ENCODE peak calls at places on chromosomes 12 and 14, in four cellular contexts. L, J, P and G are unnamed samples.

GRCh38 chr14:104734991-104735779 is 11.2 kb downstream of the ADSS1 start:
- DNase-seq in L (peak; percentile 92), P (peak; percentile 81), J (peak; percentile 49), G (no peak)

GRCh38 chr14:55398679-55399078 is 13.0 kb downstream of the ATG14 start:
- DNase-seq in L (peak; percentile 73), P (no peak), J (peak; percentile 78), G (no peak)

GRCh38 chr12:106954462-106955376 is 988 bp upstream of the TMEM263 start:
- DNase-seq in J (no peak), P (peak; percentile 82), L (peak; percentile 45), G (peak; percentile 8)

GRCh38 chr12:123094349-123095073 is 56.4 kb downstream of the PITPNM2 start:
- DNase-seq in J (peak; percentile 74), P (peak; percentile 76), L (peak; percentile 73), G (no peak)

GRCh38 chr14:103230021-103230420 is 104.0 kb upstream of the EIF5 start:
- DNase-seq in P (no peak), L (no peak), J (no peak), G (no peak)

GRCh38 chr12:131674373-131674772 is 36.5 kb upstream of the SFSWAP start:
- DNase-seq in L (no peak), J (no peak), P (no peak), G (no peak)

GRCh38 chr12:65524666-65525065 is 246.2 kb downstream of the MSRB3 start:
- DNase-seq in L (no peak), J (no peak), P (no peak), G (no peak)

GRCh38 chr12:127903146-127903545 is 363.8 kb upstream of the TMEM132C start:
- DNase-seq in P (no peak), J (no peak), L (no peak), G (no peak)

GRCh38 chr12:49092086-49092815 is 2.4 kb downstream of the DHH start:
- DNase-seq in P (peak; percentile 80), L (no peak), J (peak; percentile 37), G (peak; percentile 30)

GRCh38 chr14:54381821-54382220 is 15.0 kb upstream of the CDKN3 start:
- DNase-seq in L (no peak), P (no peak), J (no peak), G (no peak)

GRCh38 chr12:6782903-6783571 is 6.3 kb upstream of the CD4 start:
- DNase-seq in P (no peak), L (no peak), J (no peak), G (no peak)

GRCh38 chr14:51978566-51979398 is 10.6 kb upstream of the RTRAF start:
- DNase-seq in P (peak; percentile 92), J (peak; percentile 90), L (peak; percentile 54), G (peak; percentile 65)

GRCh38 chr14:96285667-96286066 is 29.7 kb downstream of the BDKRB1 start:
- DNase-seq in J (peak; percentile 39), L (no peak), P (peak; percentile 72), G (no peak)

GRCh38 chr14:65879218-65880009 is 466.9 kb downstream of the FUT8 start:
- DNase-seq in L (no peak), J (no peak), P (no peak), G (no peak)

GRCh38 chr14:89185919-89186849 is 230.8 kb downstream of the FOXN3 start:
- DNase-seq in J (peak; percentile 85), L (peak; percentile 80), P (no peak), G (no peak)

GRCh38 chr12:40996091-40996490 is 192.0 kb upstream of the PDZRN4 start:
- DNase-seq in L (no peak), J (no peak), P (no peak), G (no peak)

GRCh38 chr12:45165284-45165683 is 50.6 kb upstream of the ANO6 start:
- DNase-seq in J (no peak), L (no peak), P (no peak), G (no peak)

GRCh38 chr12:124537525-124538193 is 29.8 kb downstream of the NCOR2 start:
- DNase-seq in P (no peak), J (peak; percentile 42), L (no peak), G (no peak)

GRCh38 chr12:46671102-46671501 is 154.7 kb downstream of the SLC38A4 start:
- DNase-seq in P (no peak), J (no peak), L (no peak), G (no peak)

GRCh38 chr12:94699796-94700195 is 49.4 kb upstream of the TMCC3 start:
- DNase-seq in P (no peak), J (no peak), L (no peak), G (no peak)

GRCh38 chr12:111598637-111599458 is at the start of gene ATXN2:
- DNase-seq in P (peak; percentile 88), J (peak; percentile 63), L (peak; percentile 53), G (peak; percentile 50)

GRCh38 chr12:114405199-114405448 is 820 bp downstream of the TBX5 start:
- DNase-seq in L (no peak), P (peak; percentile 67), J (no peak), G (no peak)

GRCh38 chr14:54182419-54183040 is 214.3 kb upstream of the CDKN3 start:
- DNase-seq in P (no peak), J (no peak), L (no peak), G (no peak)

GRCh38 chr12:104684884-104685283 is 228.1 kb downstream of the CHST11 start:
- DNase-seq in L (no peak), J (no peak), P (no peak), G (no peak)

GRCh38 chr12:16347391-16348298 is at the start of gene MGST1:
- DNase-seq in P (peak; percentile 92), J (peak; percentile 90), L (peak; percentile 31), G (no peak)

GRCh38 chr12:1716215-1716862 is 25.5 kb downstream of the ADIPOR2 start:
- DNase-seq in P (no peak), L (no peak), J (no peak), G (no peak)

GRCh38 chr12:124760548-124760947 is 103.1 kb downstream of the SCARB1 start:
- DNase-seq in L (no peak), P (peak; percentile 45), J (no peak), G (no peak)

GRCh38 chr14:69105326-69105725 is 47.6 kb downstream of the DCAF5 start:
- DNase-seq in J (no peak), P (no peak), L (no peak), G (no peak)

GRCh38 chr14:21415329-21415728 is 31.5 kb upstream of the SUPT16H start:
- DNase-seq in P (no peak), J (no peak), L (no peak), G (no peak)

GRCh38 chr14:95389471-95390011 is 69.8 kb upstream of the CLMN start:
- DNase-seq in L (peak; percentile 78), J (peak; percentile 50), P (peak; percentile 90), G (no peak)

GRCh38 chr12:54401127-54401526 is 16.6 kb upstream of the ZNF385A start:
- DNase-seq in P (no peak), J (no peak), L (no peak), G (no peak)
- H3K9me3 ChIP-seq in P (no peaks in the 10 kb centered on the region), J (no peaks in the 10 kb centered on the region), L (no peaks in the 10 kb centered on the region), G (no peaks in the 10 kb centered on the region)

GRCh38 chr12:31277081-31277480 is 48.9 kb downstream of the SINHCAF start:
- DNase-seq in J (no peak), P (no peak), L (no peak), G (no peak)
- H3K9me3 ChIP-seq in J (no peaks in the 10 kb centered on the region), P (no peaks in the 10 kb centered on the region), L (no peaks in the 10 kb centered on the region), G (no peaks in the 10 kb centered on the region)

GRCh38 chr14:97443412-97443811 is 646.2 kb downstream of the VRK1 start:
- DNase-seq in J (no peak), L (no peak), P (no peak), G (no peak)

GRCh38 chr14:97442363-97442762 is 645.2 kb downstream of the VRK1 start:
- DNase-seq in J (no peak), P (no peak), L (no peak), G (no peak)

GRCh38 chr14:97445367-97445766 is 648.2 kb downstream of the VRK1 start:
- DNase-seq in J (no peak), L (no peak), P (no peak), G (no peak)

GRCh38 chr14:97446087-97446486 is 648.9 kb downstream of the VRK1 start:
- DNase-seq in J (no peak), L (no peak), P (no peak), G (no peak)

GRCh38 chr14:97444248-97444647 is 647.1 kb downstream of the VRK1 start:
- DNase-seq in P (no peak), L (no peak), J (no peak), G (no peak)
- H3K9me3 ChIP-seq in P (no peaks in the 10 kb centered on the region), L (no peaks in the 10 kb centered on the region), J (no peaks in the 10 kb centered on the region), G (no peaks in the 10 kb centered on the region)

DNA sequence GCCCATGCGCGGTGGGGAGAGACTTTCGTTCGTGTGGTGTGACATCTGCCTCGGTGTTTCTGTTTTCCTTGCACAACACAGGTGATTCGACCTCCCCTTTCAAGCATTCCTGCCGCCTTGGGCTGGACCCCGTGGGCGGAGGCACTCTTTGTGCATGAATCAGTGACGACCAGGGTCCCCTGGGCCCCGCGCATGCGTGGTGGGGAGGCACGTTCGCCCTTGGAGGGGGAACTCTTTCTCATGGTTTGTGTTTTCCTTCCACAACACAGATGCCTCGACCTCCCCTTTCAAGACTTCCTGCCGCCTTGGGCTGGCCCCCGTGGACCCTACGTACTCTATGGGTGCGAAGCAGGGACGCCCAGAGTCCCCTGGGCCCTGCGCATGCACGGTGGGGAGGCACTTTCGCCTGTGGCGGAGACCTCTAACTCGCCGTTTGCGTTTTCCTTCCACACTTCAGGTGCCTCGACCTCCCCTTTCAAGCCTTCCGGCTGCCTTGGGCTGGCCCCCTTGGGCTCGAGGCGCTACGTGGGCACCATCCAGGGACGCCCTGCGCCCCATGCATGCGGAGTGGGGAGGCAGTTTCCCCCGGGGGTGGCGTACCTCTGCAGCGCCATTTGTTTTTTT is 340.9 kb downstream of the ALG10 start:
- DNase-seq in J (no peak), P (no peak), L (no peak), G (no peak)
- H3K9me3 ChIP-seq in J (no peaks in the 10 kb centered on the region), P (no peaks in the 10 kb centered on the region), L (no peaks in the 10 kb centered on the region), G (no peaks in the 10 kb centered on the region)

DNA sequence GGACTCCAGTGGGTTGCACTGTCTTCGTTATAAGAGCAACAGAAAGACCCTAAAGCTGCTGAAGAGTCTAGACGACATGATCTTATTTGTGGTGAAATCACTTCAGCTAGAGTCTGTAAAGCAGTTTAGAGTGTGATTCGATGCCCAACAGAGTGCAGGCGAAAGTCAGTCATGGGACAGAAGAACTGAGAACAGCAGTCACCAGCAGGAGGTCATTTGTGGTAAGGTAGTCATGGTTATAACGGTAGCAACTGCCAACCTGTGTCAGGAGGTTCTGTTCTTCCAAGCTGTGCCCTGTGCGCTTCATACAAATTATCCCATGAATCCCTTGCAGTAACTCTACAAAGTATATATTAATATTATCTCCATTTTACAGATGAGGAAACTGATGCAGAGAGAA is 954.1 kb downstream of the AACS start:
- DNase-seq in J (no peak), L (no peak), P (no peak), G (no peak)
- H3K9me3 ChIP-seq in J (no peaks in the 10 kb centered on the region), L (no peaks in the 10 kb centered on the region), P (peaks cover 4% of the 10 kb centered on the region), G (no peaks in the 10 kb centered on the region)

GRCh38 chr14:100601064-100601463 is 13.8 kb upstream of the BEGAIN start:
- DNase-seq in P (no peak), L (no peak), J (no peak), G (no peak)
- H3K9me3 ChIP-seq in P (no peaks in the 10 kb centered on the region), L (no peaks in the 10 kb centered on the region), J (no peaks in the 10 kb centered on the region), G (no peaks in the 10 kb centered on the region)

GRCh38 chr14:27392153-27392552 is 794.3 kb upstream of the NOVA1 start:
- DNase-seq in L (no peak), J (no peak), P (no peak), G (no peak)
- H3K9me3 ChIP-seq in L (no peaks in the 10 kb centered on the region), J (no peaks in the 10 kb centered on the region), P (no peaks in the 10 kb centered on the region), G (peaks cover 2% of the 10 kb centered on the region)